ENCODE peak calls at places on chromosomes 12 and 14, in eight cellular contexts. I is right lobe of liver, T is mucosa of descending colon, C is natural killer cell, Z is foreskin keratinocyte, G is right cardiac atrium, A is left lung, F is pancreas. M is an unnamed sample.

GRCh38 chr12:68432622-68433021 is 100.5 kb upstream of the MDM1 start:
- ATAC-seq in F (no peak), C (no peak), I (no peak), Z (no peak), T (peak), G (no peak), A (peak), M (no peak)

GRCh38 chr12:64178122-64178521 is 44.0 kb downstream of the KICS2 start:
- ATAC-seq in I (no peak), A (peak), G (peak), Z (peak), T (no peak), F (peak), C (no peak), M (no peak)

GRCh38 chr12:122051231-122051876 is 27.2 kb upstream of the MLXIP start:
- ATAC-seq in C (no peak), T (no peak), Z (no peak), A (no peak), F (peak), I (peak), G (peak), M (peak)

GRCh38 chr12:9037431-9037830 is 48.1 kb downstream of the KLRG1 start:
- ATAC-seq in C (no peak), A (no peak), G (no peak), Z (no peak), I (no peak), F (no peak), T (no peak), M (no peak)

GRCh38 chr14:88202296-88202695 is 120.8 kb downstream of the KCNK10 start:
- ATAC-seq in G (no peak), T (peak), A (no peak), C (no peak), Z (no peak), F (no peak), I (no peak), M (no peak)

GRCh38 chr14:50813544-50813863 is 17.5 kb downstream of the NIN start:
- ATAC-seq in Z (no peak), I (no peak), A (no peak), T (peak), C (peak), F (peak), G (no peak), M (peak)

GRCh38 chr14:31124197-31124596 is 83.4 kb downstream of the HECTD1 start:
- ATAC-seq in A (no peak), T (no peak), G (no peak), I (no peak), C (peak), F (no peak), Z (no peak), M (no peak)

GRCh38 chr14:52052991-52053390 is 15.9 kb downstream of the NID2 start:
- ATAC-seq in I (no peak), F (no peak), T (no peak), G (peak), Z (no peak), C (no peak), A (peak), M (no peak)

GRCh38 chr12:103679771-103680170 is 92.7 kb downstream of the STAB2 start:
- ATAC-seq in F (no peak), I (no peak), G (no peak), C (no peak), A (no peak), T (no peak), Z (no peak), M (no peak)

GRCh38 chr12:131901431-131902331 is 7.3 kb downstream of the ULK1 start:
- ATAC-seq in G (peak), I (peak), T (peak), C (no peak), Z (no peak), F (peak), A (peak), M (no peak)

GRCh38 chr12:130504836-130505175 is 167.1 kb downstream of the PIWIL1 start:
- ATAC-seq in A (no peak), G (no peak), I (no peak), F (no peak), C (no peak), Z (no peak), T (no peak), M (no peak)

GRCh38 chr12:120048258-120048657 is 59.2 kb downstream of the BICDL1 start:
- ATAC-seq in Z (no peak), C (peak), F (no peak), T (no peak), I (no peak), A (no peak), G (no peak), M (no peak)

GRCh38 chr14:23069413-23069806 is 12.1 kb upstream of the CDH24 start:
- ATAC-seq in Z (no peak), G (no peak), F (no peak), A (no peak), C (no peak), I (no peak), T (no peak), M (no peak)

GRCh38 chr12:7145671-7146070 is 15.5 kb downstream of the CLSTN3 start:
- ATAC-seq in C (no peak), T (no peak), Z (no peak), A (no peak), G (no peak), F (no peak), I (no peak), M (no peak)

GRCh38 chr12:52847335-52848102 is 1.3 kb downstream of the KRT78 start:
- ATAC-seq in A (peak), T (no peak), I (no peak), Z (peak), F (no peak), G (peak), C (no peak), M (peak)

GRCh38 chr14:23469906-23470403 is 452 bp downstream of the NGDN start:
- ATAC-seq in T (peak), G (no peak), A (peak), I (peak), F (peak), C (peak), Z (peak), M (peak)

GRCh38 chr12:106994579-106995220 is 7.8 kb upstream of the MTERF2 start:
- ATAC-seq in Z (no peak), I (no peak), F (no peak), C (no peak), T (no peak), A (peak), G (no peak), M (no peak)